ENCODE peak calls at places on chromosomes 6 and 20, in four cellular contexts. One of them, this sample, is unnamed. For H3K27me3 and H3K4me1, the result is how much of the 10 kb centered on the place peaks cover.

GRCh38 chr6:147105786-147106185 is 98.4 kb upstream of the STXBP5 start:
- DNase-seq in fibroblast of lung: no peak
- DNase-seq in colonic mucosa: no peak
- DNase-seq in Caco-2: no peak
- DNase-seq in this sample: no peak

GRCh38 chr6:106257195-106257594 is 68.4 kb downstream of the ATG5 start:
- DNase-seq in fibroblast of lung: peak
- DNase-seq in colonic mucosa: no peak
- DNase-seq in Caco-2: no peak
- DNase-seq in this sample: no peak

GRCh38 chr6:129696843-129697242 is 13.1 kb downstream of the ARHGAP18 start:
- DNase-seq in fibroblast of lung: no peak
- DNase-seq in colonic mucosa: no peak
- DNase-seq in Caco-2: no peak
- DNase-seq in this sample: no peak

GRCh38 chr20:8449120-8449519 is 317.1 kb downstream of the PLCB1 start:
- DNase-seq in fibroblast of lung: no peak
- DNase-seq in colonic mucosa: no peak
- DNase-seq in Caco-2: no peak
- DNase-seq in this sample: no peak

GRCh38 chr6:7262037-7262461 is 51.0 kb downstream of the SSR1 start:
- DNase-seq in fibroblast of lung: no peak
- DNase-seq in colonic mucosa: peak
- DNase-seq in Caco-2: peak
- DNase-seq in this sample: no peak

GRCh38 chr20:53608456-53609413 is 15.1 kb upstream of the ZNF217 start:
- DNase-seq in fibroblast of lung: no peak
- DNase-seq in colonic mucosa: peak
- DNase-seq in Caco-2: no peak
- DNase-seq in this sample: peak

GRCh38 chr6:43334466-43335095 is 26.0 kb upstream of the CRIP3 start:
- DNase-seq in fibroblast of lung: peak
- DNase-seq in colonic mucosa: peak
- DNase-seq in Caco-2: peak
- DNase-seq in this sample: peak

GRCh38 chr20:63498950-63499332 is at the start of gene EEF1A2:
- DNase-seq in fibroblast of lung: no peak
- DNase-seq in colonic mucosa: no peak
- DNase-seq in Caco-2: peak
- DNase-seq in this sample: no peak

GRCh38 chr20:15158438-15158990 is 821.1 kb upstream of the FLRT3 start:
- DNase-seq in fibroblast of lung: no peak
- DNase-seq in colonic mucosa: no peak
- DNase-seq in Caco-2: no peak
- DNase-seq in this sample: no peak

GRCh38 chr6:67736816-67737215 is 898.3 kb upstream of the ADGRB3 start:
- DNase-seq in fibroblast of lung: no peak
- DNase-seq in colonic mucosa: no peak
- DNase-seq in Caco-2: no peak
- DNase-seq in this sample: no peak

GRCh38 chr20:22686097-22686496 is 101.7 kb upstream of the FOXA2 start:
- DNase-seq in fibroblast of lung: peak
- DNase-seq in colonic mucosa: peak
- DNase-seq in Caco-2: peak
- DNase-seq in this sample: peak

GRCh38 chr20:58228484-58229197 is at the start of gene ANKRD60:
- DNase-seq in fibroblast of lung: peak
- DNase-seq in colonic mucosa: no peak
- DNase-seq in Caco-2: peak
- DNase-seq in this sample: no peak

GRCh38 chr6:142301421-142302391 is at the start of gene ADGRG6:
- DNase-seq in fibroblast of lung: peak
- DNase-seq in colonic mucosa: peak
- DNase-seq in Caco-2: peak
- DNase-seq in this sample: peak

GRCh38 chr6:55875420-55875819 is at the start of gene BMP5:
- DNase-seq in fibroblast of lung: peak
- DNase-seq in colonic mucosa: no peak
- DNase-seq in Caco-2: no peak
- DNase-seq in this sample: no peak

GRCh38 chr6:6244624-6245023 is 75.8 kb downstream of the F13A1 start:
- DNase-seq in fibroblast of lung: no peak
- DNase-seq in colonic mucosa: no peak
- DNase-seq in Caco-2: no peak
- DNase-seq in this sample: no peak

GRCh38 chr6:26330835-26331808 is 33.9 kb upstream of the BTN3A2 start:
- DNase-seq in fibroblast of lung: no peak
- DNase-seq in colonic mucosa: peak
- DNase-seq in Caco-2: peak
- DNase-seq in this sample: peak

GRCh38 chr6:156560476-156560875 is 216.7 kb upstream of the ARID1B start:
- DNase-seq in fibroblast of lung: no peak
- DNase-seq in colonic mucosa: no peak
- DNase-seq in Caco-2: no peak
- DNase-seq in this sample: no peak

GRCh38 chr6:89818977-89819335 is 638 bp downstream of the MDN1 start:
- DNase-seq in fibroblast of lung: peak
- DNase-seq in colonic mucosa: peak
- DNase-seq in Caco-2: no peak
- DNase-seq in this sample: peak

GRCh38 chr20:59667981-59668515 is 63.7 kb downstream of the PHACTR3 start:
- DNase-seq in fibroblast of lung: no peak
- DNase-seq in colonic mucosa: no peak
- DNase-seq in Caco-2: no peak
- DNase-seq in this sample: no peak

GRCh38 chr6:120354452-120355098 is 979.7 kb downstream of the TBC1D32 start:
- DNase-seq in fibroblast of lung: no peak
- DNase-seq in colonic mucosa: no peak
- DNase-seq in Caco-2: no peak
- DNase-seq in this sample: no peak

DNA sequence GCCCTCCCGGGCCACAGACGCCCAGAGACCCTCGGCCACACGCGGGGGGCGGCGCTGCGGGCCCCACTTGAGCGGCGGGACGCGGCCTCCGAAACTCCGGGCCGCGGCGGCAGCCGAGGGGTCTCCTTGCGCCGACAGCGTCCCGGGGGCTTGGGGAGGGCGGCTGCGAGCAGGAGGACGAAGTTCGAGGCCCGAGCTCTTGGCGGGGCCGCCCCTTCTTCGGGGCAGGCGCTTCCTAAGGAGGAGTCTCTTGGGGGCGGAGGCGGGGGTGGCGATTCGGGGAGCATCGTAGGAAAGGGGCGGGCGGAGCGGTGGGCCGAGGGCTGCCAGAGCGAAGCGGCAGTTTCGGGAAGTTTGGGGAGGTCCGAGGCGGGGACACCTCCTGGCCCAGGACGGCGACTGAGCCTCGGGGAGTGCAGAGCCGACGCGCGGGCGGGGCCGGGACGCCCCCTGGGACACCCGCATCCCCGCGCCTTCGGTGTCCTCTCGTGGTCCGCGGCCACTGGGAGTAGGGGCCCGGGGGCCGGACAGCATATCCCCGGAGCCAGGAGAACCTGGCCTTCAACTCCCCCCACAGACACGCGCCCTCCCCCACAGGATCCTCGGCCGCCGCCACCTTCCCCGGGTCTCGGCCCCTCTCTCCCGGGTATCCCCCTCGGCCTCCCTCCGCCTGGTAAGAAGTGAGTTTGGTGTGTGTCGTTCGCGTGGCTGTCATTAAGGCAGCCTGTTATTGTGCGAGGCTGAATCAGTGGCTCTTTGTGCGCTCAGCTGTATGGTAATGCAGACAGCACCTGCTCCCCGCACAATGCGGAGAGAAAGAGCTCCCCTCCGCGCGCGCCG is 613 bp upstream of the DLL1 start:
- DNase-seq in fibroblast of lung: no peak
- DNase-seq in colonic mucosa: peak
- DNase-seq in Caco-2: peak
- DNase-seq in this sample: no peak
- H3K27me3 ChIP-seq in fibroblast of lung: half or more
- H3K27me3 ChIP-seq in colonic mucosa: half or more
- H3K27me3 ChIP-seq in Caco-2: under half
- H3K27me3 ChIP-seq in this sample: half or more

GRCh38 chr20:49181265-49181877 is 6.8 kb downstream of the STAU1 start:
- DNase-seq in fibroblast of lung: no peak
- DNase-seq in colonic mucosa: no peak
- DNase-seq in Caco-2: no peak
- DNase-seq in this sample: no peak
- H3K4me1 ChIP-seq in fibroblast of lung: under half
- H3K4me1 ChIP-seq in colonic mucosa: under half
- H3K4me1 ChIP-seq in Caco-2: under half
- H3K4me1 ChIP-seq in this sample: half or more

GRCh38 chr6:16707101-16707783 is 54.0 kb downstream of the ATXN1 start:
- DNase-seq in fibroblast of lung: no peak
- DNase-seq in colonic mucosa: no peak
- DNase-seq in Caco-2: no peak
- DNase-seq in this sample: no peak
- H3K4me3 ChIP-seq in fibroblast of lung: no peak
- H3K4me3 ChIP-seq in colonic mucosa: no peak
- H3K4me3 ChIP-seq in Caco-2: no peak
- H3K4me3 ChIP-seq in this sample: no peak

GRCh38 chr6:2514965-2515543 is 235.7 kb downstream of the MYLK4 start:
- DNase-seq in fibroblast of lung: no peak
- DNase-seq in colonic mucosa: peak
- DNase-seq in Caco-2: peak
- DNase-seq in this sample: no peak

GRCh38 chr6:2510341-2510740 is 240.4 kb downstream of the MYLK4 start:
- DNase-seq in fibroblast of lung: peak
- DNase-seq in colonic mucosa: no peak
- DNase-seq in Caco-2: no peak
- DNase-seq in this sample: no peak

GRCh38 chr6:2518029-2518428 is 232.7 kb downstream of the MYLK4 start:
- DNase-seq in fibroblast of lung: no peak
- DNase-seq in colonic mucosa: no peak
- DNase-seq in Caco-2: no peak
- DNase-seq in this sample: no peak

GRCh38 chr6:2516059-2516458 is 234.7 kb downstream of the MYLK4 start:
- DNase-seq in fibroblast of lung: no peak
- DNase-seq in colonic mucosa: no peak
- DNase-seq in Caco-2: peak
- DNase-seq in this sample: no peak
- H3K27me3 ChIP-seq in fibroblast of lung: under half
- H3K27me3 ChIP-seq in colonic mucosa: under half
- H3K27me3 ChIP-seq in Caco-2: under half
- H3K27me3 ChIP-seq in this sample: under half

GRCh38 chr6:158476389-158476788 is 83.5 kb upstream of the TMEM181 start:
- DNase-seq in fibroblast of lung: no peak
- DNase-seq in colonic mucosa: no peak
- DNase-seq in Caco-2: no peak
- DNase-seq in this sample: no peak
- H3K4me1 ChIP-seq in fibroblast of lung: under half
- H3K4me1 ChIP-seq in colonic mucosa: under half
- H3K4me1 ChIP-seq in Caco-2: under half
- H3K4me1 ChIP-seq in this sample: under half

DNA sequence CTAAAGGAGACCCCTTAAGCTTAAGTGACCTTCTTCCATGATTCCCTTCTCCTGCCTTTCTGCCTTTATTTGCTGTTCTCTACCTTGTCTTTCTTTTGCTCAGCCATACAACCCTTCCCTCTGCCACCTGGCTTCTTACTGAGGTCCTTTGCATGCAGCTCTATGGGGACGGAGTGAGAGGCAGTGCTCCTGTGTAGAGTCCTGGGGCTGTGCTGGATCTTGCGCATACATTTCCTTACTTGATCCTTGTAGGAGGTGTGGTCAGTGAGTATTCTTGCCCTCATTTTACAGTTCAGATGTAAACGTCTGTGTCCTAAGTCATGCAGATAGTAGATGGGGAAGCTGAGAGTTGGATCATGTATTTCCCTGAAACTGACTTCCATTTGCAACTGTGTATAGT is 5.7 kb downstream of the SASH1 start:
- DNase-seq in fibroblast of lung: no peak
- DNase-seq in colonic mucosa: no peak
- DNase-seq in Caco-2: no peak
- DNase-seq in this sample: no peak
- H3K4me3 ChIP-seq in fibroblast of lung: no peak
- H3K4me3 ChIP-seq in colonic mucosa: no peak
- H3K4me3 ChIP-seq in Caco-2: no peak
- H3K4me3 ChIP-seq in this sample: no peak

GRCh38 chr6:149001422-149001821 is 254.6 kb downstream of the UST start:
- DNase-seq in fibroblast of lung: no peak
- DNase-seq in colonic mucosa: no peak
- DNase-seq in Caco-2: no peak
- DNase-seq in this sample: no peak

GRCh38 chr6:148999921-149000589 is 253.2 kb downstream of the UST start:
- DNase-seq in fibroblast of lung: peak
- DNase-seq in colonic mucosa: peak
- DNase-seq in Caco-2: no peak
- DNase-seq in this sample: no peak

GRCh38 chr6:148999501-148999900 is 252.7 kb downstream of the UST start:
- DNase-seq in fibroblast of lung: peak
- DNase-seq in colonic mucosa: no peak
- DNase-seq in Caco-2: no peak
- DNase-seq in this sample: no peak

GRCh38 chr6:149004664-149005063 is 257.8 kb downstream of the UST start:
- DNase-seq in fibroblast of lung: no peak
- DNase-seq in colonic mucosa: no peak
- DNase-seq in Caco-2: no peak
- DNase-seq in this sample: no peak

DNA sequence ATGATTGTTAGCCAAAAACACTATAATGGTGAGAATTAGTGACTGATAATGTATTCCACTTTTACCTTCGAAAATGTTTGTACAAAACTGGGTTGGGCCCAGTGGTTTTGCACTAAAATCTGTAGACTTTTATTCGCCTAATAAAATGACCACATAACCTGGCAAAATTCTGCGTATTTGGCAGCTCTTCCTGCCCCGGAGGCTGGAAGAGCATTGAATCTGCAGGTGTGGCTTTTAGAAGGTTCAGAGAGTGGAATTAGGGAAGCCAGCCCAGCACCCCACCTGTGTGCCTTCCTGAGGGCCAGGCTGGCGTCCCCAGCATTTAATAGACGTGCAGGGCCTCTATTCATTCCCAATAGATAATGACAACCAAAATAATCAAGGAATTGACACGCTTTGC is 256.7 kb downstream of the UST start:
- DNase-seq in fibroblast of lung: no peak
- DNase-seq in colonic mucosa: no peak
- DNase-seq in Caco-2: no peak
- DNase-seq in this sample: no peak
- H3K27me3 ChIP-seq in fibroblast of lung: under half
- H3K27me3 ChIP-seq in colonic mucosa: under half
- H3K27me3 ChIP-seq in Caco-2: under half
- H3K27me3 ChIP-seq in this sample: under half

GRCh38 chr20:46358336-46359058 is 47.9 kb downstream of the ELMO2 start:
- DNase-seq in fibroblast of lung: no peak
- DNase-seq in colonic mucosa: no peak
- DNase-seq in Caco-2: no peak
- DNase-seq in this sample: no peak
- H3K4me1 ChIP-seq in fibroblast of lung: under half
- H3K4me1 ChIP-seq in colonic mucosa: under half
- H3K4me1 ChIP-seq in Caco-2: under half
- H3K4me1 ChIP-seq in this sample: under half

This sample was measured in HAP-1.